ENCODE peak calls at places on chromosomes 2 and 18, in five cellular contexts. F, N, D, W and H are unnamed samples.

GRCh38 chr2:60794271-60794863 is 38.3 kb downstream of the PAPOLG start:
- DNase-seq in F (no peak), N (no peak), D (peak; percentile 15), W (no peak), H (no peak)

GRCh38 chr2:240323601-240324291 is 111.7 kb upstream of the GPC1 start:
- DNase-seq in F (no peak), N (no peak), D (no peak), W (no peak), H (no peak)

GRCh38 chr18:2096581-2096980 is 474.7 kb downstream of the METTL4 start:
- DNase-seq in F (no peak), N (no peak), D (no peak), W (no peak), H (no peak)

GRCh38 chr2:47070155-47070919 is 84.8 kb downstream of the STPG4 start:
- DNase-seq in F (no peak), N (no peak), D (no peak), W (no peak), H (no peak)

GRCh38 chr2:203809084-203809521 is 58.5 kb upstream of the CTLA4 start:
- DNase-seq in F (no peak), N (no peak), D (no peak), W (no peak), H (no peak)

GRCh38 chr2:235864311-235864710 is 303.9 kb downstream of the GBX2 start:
- DNase-seq in F (no peak), N (no peak), D (no peak), W (no peak), H (no peak)

GRCh38 chr2:151976945-151977353 is 121.9 kb downstream of the CACNB4 start:
- DNase-seq in F (no peak), N (no peak), D (no peak), W (no peak), H (no peak)

GRCh38 chr2:219448776-219449476 is 14.3 kb downstream of the SPEG start:
- DNase-seq in F (peak; percentile 87), N (no peak), D (no peak), W (no peak), H (no peak)

GRCh38 chr2:209642146-209642815 is 129.4 kb upstream of the UNC80 start:
- DNase-seq in F (no peak), N (no peak), D (no peak), W (no peak), H (no peak)

GRCh38 chr2:237459741-237460174 is 27.3 kb upstream of the MLPH start:
- DNase-seq in F (no peak), N (no peak), D (no peak), W (no peak), H (no peak)

GRCh38 chr2:133886735-133887675 is 318.7 kb upstream of the NCKAP5 start:
- DNase-seq in F (peak; percentile 70), N (peak; percentile 68), D (peak; percentile 84), W (peak; percentile 78), H (peak; percentile 89)

GRCh38 chr2:172072279-172072678 is 13.0 kb upstream of the DLX1 start:
- DNase-seq in F (no peak), N (no peak), D (no peak), W (no peak), H (no peak)

GRCh38 chr2:124805060-124805459 is 780.0 kb downstream of the CNTNAP5 start:
- DNase-seq in F (no peak), N (no peak), D (no peak), W (no peak), H (no peak)

GRCh38 chr2:169363570-169364150 is 1.3 kb upstream of the LRP2 start:
- DNase-seq in F (no peak), N (peak; percentile 6), D (peak; percentile 8), W (no peak), H (peak; percentile 62)

GRCh38 chr18:54845788-54846187 is 17.5 kb downstream of the RAB27B start:
- DNase-seq in F (no peak), N (no peak), D (no peak), W (no peak), H (no peak)

DNA sequence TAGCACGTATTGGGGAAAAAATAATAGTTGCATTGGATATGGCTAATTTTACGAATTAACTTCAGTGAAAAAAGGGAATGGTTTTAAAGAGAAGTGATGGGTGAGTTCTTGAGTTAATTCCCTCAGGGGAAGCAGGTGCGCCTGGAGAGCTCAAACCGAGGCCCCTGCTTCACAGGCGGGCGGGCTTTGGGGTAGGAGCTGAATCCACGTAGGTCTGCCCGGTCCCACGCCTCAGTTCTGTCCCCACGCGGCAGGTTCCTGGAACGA is 44.1 kb downstream of the GORASP2 start:
- DNase-seq in F (no peak), N (no peak), D (no peak), W (no peak), H (no peak)
- H3K4me3 ChIP-seq in F (peak overlapping the region; percentile 86), N (peak overlapping the region; percentile 71), D (no peak overlapping the region), W (peak overlapping the region; percentile 77), H (no peak overlapping the region)

GRCh38 chr2:200472853-200473464 is 36.9 kb downstream of the KCTD18 start:
- DNase-seq in F (no peak), N (no peak), D (no peak), W (no peak), H (no peak)

GRCh38 chr2:200467806-200468686 is 41.8 kb downstream of the KCTD18 start:
- DNase-seq in F (no peak), N (no peak), D (peak; percentile 17), W (no peak), H (no peak)

GRCh38 chr2:200469708-200470600 is 39.9 kb downstream of the KCTD18 start:
- DNase-seq in F (peak; percentile 92), N (peak; percentile 46), D (no peak), W (no peak), H (no peak)

GRCh38 chr2:200471928-200472645 is 37.8 kb downstream of the KCTD18 start:
- DNase-seq in F (no peak), N (no peak), D (no peak), W (no peak), H (no peak)

DNA sequence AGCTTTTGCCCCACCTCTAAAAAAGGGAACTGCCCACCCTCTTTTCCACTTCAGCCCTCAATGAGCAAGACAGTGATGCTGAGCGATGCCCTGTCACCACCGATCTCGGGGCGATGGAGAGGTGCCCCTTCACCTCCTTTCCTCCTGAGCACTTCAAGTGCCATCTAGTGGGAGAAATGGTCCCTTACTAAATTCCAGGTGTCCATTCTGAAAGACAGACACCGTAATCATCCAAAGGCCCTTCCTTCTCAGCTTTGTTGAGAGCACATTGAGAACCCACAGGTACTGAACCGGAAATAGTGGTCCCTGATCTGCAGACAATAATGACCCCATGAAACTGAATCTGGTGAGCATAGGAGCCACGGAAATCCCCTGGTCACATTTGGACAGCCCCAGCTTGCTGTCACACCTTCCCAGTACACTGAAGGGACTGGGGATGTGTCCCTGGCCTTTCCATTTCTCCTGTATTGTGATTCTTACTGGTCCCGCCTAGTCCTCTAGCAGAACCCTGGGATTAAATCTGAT is 38.5 kb downstream of the KCTD18 start:
- DNase-seq in F (no peak), N (no peak), D (peak; percentile 51), W (no peak), H (peak; percentile 31)
- H3K27ac ChIP-seq in F (no peak overlapping the region), N (no peak overlapping the region), D (no peak overlapping the region), W (no peak overlapping the region), H (no peak overlapping the region)

DNA sequence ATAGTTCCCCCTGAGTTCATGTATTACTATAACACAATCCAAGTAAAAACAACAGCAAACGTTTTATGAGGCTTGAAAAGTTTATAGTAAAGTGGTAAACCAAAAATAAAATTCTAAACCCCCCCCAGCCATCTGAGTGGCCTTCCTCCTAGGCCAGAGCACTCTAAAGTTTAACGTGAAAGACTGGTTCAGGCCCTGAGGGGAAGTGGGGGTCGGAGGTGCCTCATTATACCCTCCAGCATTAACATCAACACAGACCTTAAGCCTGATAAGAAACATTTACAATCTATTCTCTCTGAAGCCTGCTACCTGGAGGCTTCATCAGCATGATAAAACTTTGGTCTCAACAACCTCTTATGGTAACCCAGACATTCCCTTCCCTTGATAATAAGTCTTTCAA is 29.0 kb upstream of the CNGA3 start:
- DNase-seq in F (no peak), N (no peak), D (no peak), W (no peak), H (no peak)
- H3K9me3 ChIP-seq in F (peaks cover 6% of the 10 kb centered on the region), N (no peaks in the 10 kb centered on the region), D (no peaks in the 10 kb centered on the region), W (no peaks in the 10 kb centered on the region), H (no peaks in the 10 kb centered on the region)

DNA sequence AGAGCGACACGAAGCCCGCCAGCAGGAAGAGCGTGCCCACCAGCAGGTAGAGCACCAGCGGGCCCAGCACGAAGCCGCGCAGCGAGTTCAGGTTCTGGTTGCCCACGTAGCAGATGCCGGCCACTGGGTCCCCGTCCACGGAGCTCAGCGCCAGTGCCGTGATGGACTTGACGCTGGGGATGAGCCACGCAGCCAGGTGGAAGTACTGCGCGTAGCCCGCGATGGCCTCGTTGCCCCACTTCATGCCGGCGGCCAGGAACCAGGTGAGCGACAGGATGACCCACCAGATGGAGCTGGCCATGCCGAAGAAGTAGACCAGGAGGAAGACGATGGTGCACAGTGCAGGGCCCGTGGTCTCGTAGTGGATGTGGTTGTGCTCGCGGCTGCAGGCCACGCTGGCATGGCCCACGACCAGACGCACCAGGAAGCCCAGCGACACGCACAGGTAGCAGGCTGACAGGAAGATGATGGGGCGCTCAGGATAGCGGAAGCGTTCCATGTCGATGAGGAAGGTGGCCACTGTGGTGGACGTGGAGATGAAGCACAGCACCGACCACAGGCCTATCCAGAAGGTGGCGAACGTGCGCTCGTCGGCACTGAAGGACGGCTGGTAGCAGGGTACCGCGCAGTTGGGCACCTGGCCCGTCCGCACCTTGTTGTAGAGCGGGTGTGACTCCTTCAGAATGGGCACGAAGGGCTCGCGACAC is 2.1 kb downstream of the FZD5 start:
- DNase-seq in F (peak; percentile 80), N (no peak), D (peak; percentile 78), W (peak; percentile 43), H (peak; percentile 67)
- H3K4me3 ChIP-seq in F (peak overlapping the region; percentile 98), N (peak overlapping the region; percentile 79), D (no peak overlapping the region), W (peak overlapping the region; percentile 62), H (peak overlapping the region; percentile 89)

GRCh38 chr18:9102391-9103216 is at the start of gene NDUFV2:
- DNase-seq in F (peak; percentile 98), N (peak; percentile 98), D (peak; percentile 96), W (peak; percentile 97), H (peak; percentile 98)

GRCh38 chr18:9105420-9105819 is 2.9 kb downstream of the NDUFV2 start:
- DNase-seq in F (no peak), N (no peak), D (no peak), W (no peak), H (no peak)

GRCh38 chr18:9106094-9106493 is 3.6 kb downstream of the NDUFV2 start:
- DNase-seq in F (no peak), N (no peak), D (no peak), W (no peak), H (no peak)

GRCh38 chr18:9103488-9103887 is 989 bp downstream of the NDUFV2 start:
- DNase-seq in F (no peak), N (no peak), D (peak; percentile 34), W (no peak), H (peak; percentile 33)

GRCh38 chr18:9104244-9104901 is 1.9 kb downstream of the NDUFV2 start:
- DNase-seq in F (no peak), N (no peak), D (no peak), W (no peak), H (no peak)
- H3K27ac ChIP-seq in F (peak overlapping the region; percentile 95), N (peak overlapping the region; percentile 96), D (no peak overlapping the region), W (no peak overlapping the region), H (peak overlapping the region; percentile 96)